ENCODE peak calls at places on chromosomes 13 and 19, in ten cellular contexts. R is HS-5, L is PC-3, Z is choroid plexus epithelial cell, Q is heart right ventricle, I is psoas muscle, H is dermis microvascular lymphatic vessel endothelial cell, N is H9, T is COR-L47, B is left colon. X is an unnamed sample.
A peak's percentile ranks its signal among the peaks of the same experiment; 100 is the strongest.

GRCh38 chr19:5011476-5012238 is 42.7 kb downstream of the KDM4B start:
- DNase-seq in L (no peak), B (no peak), N (no peak), R (no peak), I (no peak), Q (no peak), Z (no peak), H (no peak), T (no peak), X (no peak)

GRCh38 chr19:32814046-32814445 is 55.5 kb downstream of the SLC7A9 start:
- DNase-seq in L (no peak), R (no peak), B (no peak), N (no peak), T (no peak), Q (no peak), H (no peak), Z (no peak), I (no peak), X (no peak)

GRCh38 chr19:41588497-41589209 is 12.7 kb downstream of the CEACAM21 start:
- DNase-seq in R (no peak), Q (no peak), B (peak; percentile 37), H (peak; percentile 51), Z (peak; percentile 58), L (peak; percentile 50), N (no peak), T (no peak), I (no peak), X (no peak)

GRCh38 chr13:40933508-40933907 is 85.6 kb downstream of the ELF1 start:
- DNase-seq in H (no peak), N (no peak), Z (no peak), Q (no peak), R (no peak), T (no peak), I (no peak), B (no peak), L (no peak), X (no peak)

GRCh38 chr13:113558461-113558860 is 26.1 kb upstream of the TFDP1 start:
- DNase-seq in T (no peak), I (no peak), R (no peak), Z (no peak), Q (no peak), N (peak; percentile 22), L (no peak), H (no peak), B (no peak), X (no peak)

GRCh38 chr13:88895261-88895941 is 1224.2 kb downstream of the SLITRK5 start:
- DNase-seq in H (no peak), Z (no peak), Q (no peak), B (no peak), I (peak; percentile 23), N (no peak), R (no peak), L (no peak), T (no peak), X (no peak)

GRCh38 chr13:20370815-20371421 is 138.8 kb upstream of the GJB6 start:
- DNase-seq in R (no peak), Q (no peak), T (no peak), L (peak; percentile 98), H (no peak), I (no peak), N (no peak), B (no peak), Z (no peak), X (no peak)

GRCh38 chr19:19133985-19134384 is 4.3 kb downstream of the TMEM161A start:
- DNase-seq in I (no peak), T (no peak), N (no peak), R (no peak), B (no peak), L (no peak), Q (no peak), H (no peak), Z (no peak), X (no peak)

GRCh38 chr19:35757231-35757748 is 461 bp upstream of the HSPB6 start:
- DNase-seq in I (peak; percentile 97), N (no peak), R (peak; percentile 59), Z (peak; percentile 99), T (peak; percentile 18), H (no peak), B (peak; percentile 69), L (peak; percentile 29), Q (peak; percentile 87), X (no peak)

GRCh38 chr19:6213696-6214585 is 65.8 kb downstream of the MLLT1 start:
- DNase-seq in Q (no peak), N (no peak), T (no peak), Z (no peak), L (no peak), H (no peak), B (no peak), R (no peak), I (peak; percentile 44), X (no peak)

GRCh38 chr19:45442927-45443461 is 19.3 kb upstream of the ERCC1 start:
- DNase-seq in H (peak; percentile 44), L (peak; percentile 19), B (peak; percentile 58), T (no peak), Q (no peak), Z (peak; percentile 61), R (no peak), N (peak; percentile 68), I (no peak), X (no peak)

GRCh38 chr19:10763828-10764339 is 46.0 kb downstream of the DNM2 start:
- DNase-seq in Z (no peak), I (no peak), H (no peak), Q (no peak), N (no peak), B (peak; percentile 39), L (no peak), T (no peak), R (no peak), X (no peak)

GRCh38 chr19:16893686-16893990 is 4.8 kb downstream of the F2RL3 start:
- DNase-seq in T (no peak), I (peak; percentile 64), B (peak; percentile 45), R (no peak), H (peak; percentile 45), Q (no peak), L (no peak), N (no peak), Z (no peak), X (no peak)

GRCh38 chr19:48868196-48868886 is at the start of gene PLEKHA4:
- DNase-seq in R (no peak), B (peak; percentile 41), L (no peak), Z (peak; percentile 53), N (peak; percentile 57), I (peak; percentile 85), Q (peak; percentile 81), T (no peak), H (peak; percentile 33), X (no peak)

GRCh38 chr13:114148521-114148855 is 16.1 kb upstream of the RASA3 start:
- DNase-seq in B (no peak), T (no peak), H (no peak), R (no peak), I (no peak), Z (no peak), L (no peak), Q (no peak), N (no peak), X (peak; percentile 80)

GRCh38 chr13:45178349-45179142 is 22.3 kb downstream of the KCTD4 start:
- DNase-seq in T (no peak), N (no peak), Z (peak; percentile 71), H (peak; percentile 47), I (no peak), B (no peak), L (peak; percentile 39), Q (no peak), R (no peak), X (no peak)

GRCh38 chr13:76720827-76721226 is 165.4 kb downstream of the KCTD12 start:
- DNase-seq in N (no peak), Z (no peak), L (no peak), H (no peak), T (no peak), R (no peak), I (no peak), B (no peak), Q (no peak), X (no peak)

GRCh38 chr13:106530209-106530906 is 5.1 kb downstream of the EFNB2 start:
- DNase-seq in Z (peak; percentile 46), L (peak; percentile 63), N (no peak), H (peak; percentile 66), I (no peak), B (peak; percentile 53), Q (no peak), T (no peak), R (no peak), X (no peak)

GRCh38 chr13:60000081-60000480 is 163.6 kb downstream of the DIAPH3 start:
- DNase-seq in Q (no peak), T (no peak), I (no peak), L (no peak), B (no peak), R (no peak), Z (no peak), N (no peak), H (no peak), X (no peak)

GRCh38 chr13:64529874-64530485 is 2700.2 kb downstream of the PCDH9 start:
- DNase-seq in H (no peak), N (peak; percentile 40), Z (peak; percentile 17), L (peak; percentile 30), T (no peak), B (no peak), R (no peak), Q (no peak), I (no peak), X (no peak)

GRCh38 chr13:111663505-111663904 is 343.1 kb downstream of the TEX29 start:
- DNase-seq in Z (no peak), T (no peak), H (no peak), R (no peak), Q (no peak), N (peak; percentile 27), B (no peak), L (no peak), I (no peak), X (no peak)

GRCh38 chr19:38710928-38711725 is 33.1 kb downstream of the CAPN12 start:
- DNase-seq in I (peak; percentile 80), Z (no peak), B (no peak), N (no peak), T (no peak), L (no peak), H (no peak), R (no peak), Q (no peak), X (no peak)